ENCODE peak calls at places on chromosomes 7 and 10, in four cellular contexts. B is CD4-positive, alpha-beta memory T cell; Z is CD8-positive, alpha-beta memory T cell; X is fibroblast of lung. Y is an unnamed sample.

GRCh38 chr10:86585726-86586048 is 64.1 kb upstream of the WAPL start:
- DNase-seq in B (no peak), Z (no peak), X (no peak), Y (no peak)

GRCh38 chr10:110843031-110843430 is 28.7 kb upstream of the PDCD4 start:
- DNase-seq in B (peak; percentile 61), Z (peak; percentile 53), X (no peak), Y (peak; percentile 57)

GRCh38 chr10:24382596-24382978 is 173.6 kb downstream of the KIAA1217 start:
- DNase-seq in B (no peak), Z (no peak), X (peak; percentile 68), Y (no peak)

GRCh38 chr7:143362126-143362961 is at the start of gene FAM131B:
- DNase-seq in B (no peak), Z (no peak), X (no peak), Y (no peak)

GRCh38 chr7:28160551-28160991 is 20.0 kb downstream of the JAZF1 start:
- DNase-seq in B (no peak), Z (no peak), X (peak; percentile 81), Y (no peak)

GRCh38 chr7:22432203-22432718 is 67.7 kb downstream of the STEAP1B start:
- DNase-seq in B (no peak), Z (no peak), X (no peak), Y (no peak)

GRCh38 chr7:115332691-115333090 is 410.8 kb downstream of the MDFIC start:
- DNase-seq in B (no peak), Z (no peak), X (no peak), Y (no peak)

GRCh38 chr7:979886-980571 is 3.0 kb upstream of the CYP2W1 start:
- DNase-seq in B (no peak), Z (no peak), X (no peak), Y (no peak)

GRCh38 chr10:6406220-6407033 is 173.6 kb downstream of the PRKCQ start:
- DNase-seq in B (peak; percentile 26), Z (no peak), X (peak; percentile 39), Y (no peak)

GRCh38 chr7:76428868-76429805 is 4.4 kb downstream of the ZP3 start:
- DNase-seq in B (no peak), Z (no peak), X (no peak), Y (no peak)

GRCh38 chr10:17961551-17962422 is 10.1 kb downstream of the SLC39A12 start:
- DNase-seq in B (no peak), Z (no peak), X (peak; percentile 91), Y (no peak)

GRCh38 chr10:97701438-97702064 is 12.0 kb upstream of the MARVELD1 start:
- DNase-seq in B (peak; percentile 65), Z (peak; percentile 50), X (peak; percentile 54), Y (no peak)

GRCh38 chr10:70234668-70235447 is 1.6 kb upstream of the PPA1 start:
- DNase-seq in B (no peak), Z (no peak), X (peak; percentile 40), Y (no peak)

GRCh38 chr10:58152698-58153263 is 114.9 kb downstream of the IPMK start:
- DNase-seq in B (peak; percentile 6), Z (no peak), X (peak; percentile 51), Y (peak; percentile 47)

GRCh38 chr7:158567153-158567603 is 20.4 kb downstream of the PTPRN2 start:
- DNase-seq in B (no peak), Z (no peak), X (no peak), Y (no peak)

GRCh38 chr10:14022954-14023353 is 307.8 kb downstream of the FRMD4A start:
- DNase-seq in B (no peak), Z (no peak), X (peak; percentile 49), Y (no peak)

GRCh38 chr10:70537398-70538194 is 59.0 kb downstream of the PALD1 start:
- DNase-seq in B (no peak), Z (no peak), X (no peak), Y (peak; percentile 73)

GRCh38 chr10:90587081-90587491 is 270.8 kb downstream of the HTR7 start:
- DNase-seq in B (no peak), Z (no peak), X (peak; percentile 96), Y (no peak)

GRCh38 chr7:86116-86515 is 106.3 kb upstream of the FAM20C start:
- DNase-seq in B (no peak), Z (no peak), X (no peak), Y (no peak)

GRCh38 chr10:89185658-89186057 is 21.5 kb downstream of the CH25H start:
- DNase-seq in B (no peak), Z (no peak), X (peak; percentile 50), Y (no peak)

GRCh38 chr7:106179256-106179655 is 67.1 kb upstream of the SYPL1 start:
- DNase-seq in B (no peak), Z (no peak), X (no peak), Y (no peak)

GRCh38 chr10:124035928-124036558 is 57.4 kb downstream of the CHST15 start:
- DNase-seq in B (no peak), Z (peak; percentile 5), X (no peak), Y (peak; percentile 51)

GRCh38 chr10:8044908-8045727 is 9.4 kb upstream of the GATA3 start:
- DNase-seq in B (no peak), Z (no peak), X (no peak), Y (no peak)

GRCh38 chr10:122510326-122510725 is 49.0 kb downstream of the HTRA1 start:
- DNase-seq in B (no peak), Z (no peak), X (peak; percentile 81), Y (no peak)

DNA sequence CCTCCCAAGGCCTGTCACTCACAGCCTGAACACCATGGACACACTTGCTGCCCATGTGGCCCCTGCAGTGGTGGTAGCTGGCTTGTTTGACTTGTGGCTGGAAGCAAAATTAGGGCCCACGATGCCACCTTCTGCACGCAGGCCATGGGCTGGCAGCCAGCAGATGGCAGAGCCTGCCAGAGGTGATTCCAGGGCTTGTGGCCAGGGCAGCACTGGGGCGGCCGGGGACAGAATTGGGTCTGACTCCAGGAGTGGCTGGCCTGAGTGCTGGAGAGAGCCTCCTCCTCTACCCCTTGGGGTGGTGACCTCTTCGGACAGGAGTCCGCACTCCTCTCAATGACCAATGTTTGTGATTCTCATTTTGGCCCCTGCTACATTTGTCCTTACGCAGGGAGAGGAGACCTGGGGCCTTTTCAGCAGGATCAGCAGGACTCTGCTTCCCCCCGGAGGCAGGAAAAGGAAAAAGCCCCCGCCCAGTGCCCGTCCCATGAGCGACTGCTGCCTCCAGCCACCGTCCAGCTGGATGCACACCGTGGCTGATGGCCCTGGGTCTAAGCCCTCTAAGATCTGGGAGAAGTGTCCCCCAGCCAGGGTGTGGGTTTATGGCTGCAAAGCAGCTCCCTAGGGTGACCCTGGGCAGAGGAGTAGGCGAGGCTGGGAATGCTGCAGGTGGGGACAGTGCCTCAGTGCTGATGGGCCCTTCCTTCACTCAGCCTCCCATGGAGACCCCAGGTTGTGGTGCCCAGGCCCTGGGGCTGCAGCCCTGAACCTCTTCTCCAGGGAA is 26.5 kb downstream of the DNAJB12 start:
- DNase-seq in B (no peak), Z (no peak), X (peak; percentile 46), Y (peak; percentile 76)
- H3K4me1 ChIP-seq in B (peaks cover 86% of the 10 kb centered on the region), Z (peaks cover 76% of the 10 kb centered on the region), X (peaks cover 24% of the 10 kb centered on the region), Y (peaks cover 29% of the 10 kb centered on the region)

DNA sequence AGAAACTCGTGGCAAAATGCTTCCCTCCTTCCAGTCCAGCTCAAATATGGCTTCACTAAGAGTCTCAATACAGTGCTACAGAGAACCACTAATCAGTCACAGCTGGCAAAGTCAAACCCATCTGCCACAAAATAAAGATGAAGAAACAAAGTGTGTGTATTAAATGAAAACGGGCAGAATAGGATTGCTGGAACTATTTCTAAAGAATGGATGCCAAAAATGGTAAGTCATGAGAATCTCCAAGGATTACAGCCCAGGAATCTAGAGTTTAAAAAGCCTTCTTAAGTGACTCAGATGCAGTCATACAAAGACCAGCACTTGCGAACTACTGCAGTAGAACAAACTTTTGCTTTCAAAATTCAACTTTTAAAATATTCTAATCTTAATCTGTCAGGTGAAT is 61.9 kb downstream of the CACUL1 start:
- DNase-seq in B (no peak), Z (no peak), X (peak; percentile 92), Y (no peak)
- H3K4me3 ChIP-seq in B (no peak overlapping the region), Z (no peak overlapping the region), X (no peak overlapping the region), Y (no peak overlapping the region)

DNA sequence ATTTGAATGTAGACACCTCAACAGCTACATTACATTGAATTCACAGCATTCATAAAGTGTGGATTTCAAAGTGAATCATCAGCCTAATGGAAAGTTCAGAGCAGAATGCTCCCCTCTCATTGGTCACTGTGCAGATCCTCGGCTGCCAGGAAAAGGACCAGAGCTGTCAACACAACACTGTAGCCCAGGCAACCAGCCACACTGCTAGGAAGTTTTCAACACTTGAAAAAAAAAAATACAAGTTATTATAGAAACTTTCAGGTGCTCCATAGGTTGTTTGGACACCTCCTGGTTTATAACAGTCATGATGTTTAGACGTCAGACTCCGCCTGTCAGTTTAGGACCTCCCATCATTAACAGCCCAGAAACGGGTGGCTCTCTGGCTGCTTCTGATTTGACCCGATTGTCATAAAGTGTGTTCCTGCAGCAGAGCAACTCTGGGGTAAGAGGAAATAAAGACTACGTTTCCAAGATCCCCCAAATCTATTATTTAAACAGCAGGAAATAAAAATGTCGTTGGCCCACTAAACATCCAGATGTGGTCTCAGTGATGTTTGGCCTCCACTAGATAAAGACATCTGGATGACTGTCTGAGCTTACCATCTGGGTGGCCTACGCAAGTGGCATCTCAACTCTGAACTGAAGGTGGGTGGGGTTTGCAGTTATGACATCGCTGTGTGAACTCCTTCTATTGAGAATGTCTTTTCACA is 117.4 kb downstream of the CABCOCO1 start:
- DNase-seq in B (peak; percentile 3), Z (peak; percentile 0), X (peak; percentile 94), Y (peak; percentile 41)
- H3K4me1 ChIP-seq in B (no peaks in the 10 kb centered on the region), Z (no peaks in the 10 kb centered on the region), X (no peaks in the 10 kb centered on the region), Y (peaks cover 3% of the 10 kb centered on the region)

DNA sequence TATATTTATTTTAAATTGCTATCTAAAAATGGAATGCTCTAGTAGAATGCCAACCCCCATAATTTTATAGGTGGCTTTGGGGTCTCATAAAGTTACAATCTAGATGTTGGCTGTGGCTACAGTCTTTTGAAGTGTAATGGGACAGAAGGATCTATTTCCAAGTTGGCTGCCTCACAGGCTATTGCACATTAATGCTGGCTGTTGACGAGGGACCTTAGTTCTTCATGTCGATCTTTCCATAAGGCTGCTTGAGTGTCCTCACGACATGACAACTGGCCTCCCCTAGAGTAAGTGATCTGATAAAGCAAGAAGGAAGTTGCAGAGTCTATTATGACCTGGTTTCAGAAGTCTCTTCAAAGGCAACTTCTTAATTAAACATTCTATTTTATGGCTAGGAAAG is 36.3 kb downstream of the WDR11 start:
- DNase-seq in B (no peak), Z (no peak), X (no peak), Y (no peak)
- H3K4me3 ChIP-seq in B (no peak overlapping the region), Z (no peak overlapping the region), X (no peak overlapping the region), Y (no peak overlapping the region)

GRCh38 chr7:139765143-139765542 is 12.7 kb downstream of the HIPK2 start:
- DNase-seq in B (no peak), Z (no peak), X (no peak), Y (no peak)
- H3K4me1 ChIP-seq in B (peaks cover 40% of the 10 kb centered on the region), Z (peaks cover 40% of the 10 kb centered on the region), X (peaks cover 7% of the 10 kb centered on the region), Y (peaks cover 12% of the 10 kb centered on the region)

GRCh38 chr7:36794689-36795088 is 70.4 kb upstream of the AOAH start:
- DNase-seq in B (no peak), Z (no peak), X (no peak), Y (no peak)

GRCh38 chr7:36792421-36792820 is 68.1 kb upstream of the AOAH start:
- DNase-seq in B (no peak), Z (no peak), X (no peak), Y (no peak)

GRCh38 chr7:36788814-36789470 is 64.6 kb upstream of the AOAH start:
- DNase-seq in B (no peak), Z (no peak), X (no peak), Y (no peak)

GRCh38 chr7:36787933-36788378 is 63.7 kb upstream of the AOAH start:
- DNase-seq in B (peak; percentile 57), Z (peak; percentile 79), X (no peak), Y (no peak)

DNA sequence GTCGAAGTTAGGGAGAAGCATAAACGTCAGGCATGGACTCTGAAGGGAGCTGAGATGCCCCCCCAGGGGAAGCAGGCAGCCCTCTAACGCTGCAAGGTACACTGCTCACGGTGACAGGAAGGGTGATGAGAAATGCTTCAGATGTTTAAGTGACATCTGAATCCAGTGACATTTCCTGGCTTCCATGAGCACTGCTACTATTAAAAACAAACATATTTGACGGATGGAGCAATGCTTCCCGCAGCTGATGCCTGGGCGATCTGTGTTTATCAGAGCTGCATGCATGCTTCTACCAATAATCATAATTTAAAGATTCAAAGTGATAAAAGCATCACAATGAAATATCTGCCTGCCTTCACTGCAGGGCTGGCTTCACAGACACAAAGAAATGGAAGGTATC is 66.0 kb upstream of the AOAH start:
- DNase-seq in B (no peak), Z (no peak), X (no peak), Y (no peak)
- H3K4me3 ChIP-seq in B (no peak overlapping the region), Z (no peak overlapping the region), X (no peak overlapping the region), Y (no peak overlapping the region)